ENCODE peak calls at places on chromosomes 3 and 15, in four cellular contexts. One of them, this sample, is unnamed.

GRCh38 chr15:60964527-60964926 is 264.6 kb downstream of the RORA start:
- DNase-seq in fibroblast of the aortic adventitia: no peak
- DNase-seq in A673: no peak
- DNase-seq in ovary: no peak
- DNase-seq in this sample: no peak

GRCh38 chr3:22960326-22960984 is 242.7 kb upstream of the UBE2E2 start:
- DNase-seq in ovary: peak
- DNase-seq in fibroblast of the aortic adventitia: peak
- DNase-seq in A673: peak
- DNase-seq in this sample: peak

GRCh38 chr15:44656241-44656640 is 7.2 kb downstream of the SPG11 start:
- DNase-seq in A673: no peak
- DNase-seq in ovary: no peak
- DNase-seq in fibroblast of the aortic adventitia: no peak
- DNase-seq in this sample: no peak

GRCh38 chr3:84904819-84905555 is 53.8 kb upstream of the CADM2 start:
- DNase-seq in ovary: no peak
- DNase-seq in fibroblast of the aortic adventitia: no peak
- DNase-seq in A673: no peak
- DNase-seq in this sample: no peak

GRCh38 chr3:67706934-67707333 is 52.5 kb upstream of the SUCLG2 start:
- DNase-seq in ovary: no peak
- DNase-seq in A673: no peak
- DNase-seq in fibroblast of the aortic adventitia: no peak
- DNase-seq in this sample: no peak

GRCh38 chr3:51581529-51581928 is 43.0 kb downstream of the RAD54L2 start:
- DNase-seq in fibroblast of the aortic adventitia: peak
- DNase-seq in ovary: no peak
- DNase-seq in A673: peak
- DNase-seq in this sample: peak

GRCh38 chr3:184133840-184134745 is 1.1 kb upstream of the EIF2B5 start:
- DNase-seq in A673: peak
- DNase-seq in fibroblast of the aortic adventitia: peak
- DNase-seq in ovary: peak
- DNase-seq in this sample: peak

GRCh38 chr3:105806361-105806760 is 62.5 kb downstream of the CBLB start:
- DNase-seq in A673: peak
- DNase-seq in ovary: no peak
- DNase-seq in fibroblast of the aortic adventitia: peak
- DNase-seq in this sample: peak

GRCh38 chr3:130779031-130779430 is 32.4 kb upstream of the PIK3R4 start:
- DNase-seq in A673: no peak
- DNase-seq in ovary: no peak
- DNase-seq in fibroblast of the aortic adventitia: no peak
- DNase-seq in this sample: no peak

GRCh38 chr3:142888099-142888483 is 792 bp downstream of the PCOLCE2 start:
- DNase-seq in ovary: no peak
- DNase-seq in fibroblast of the aortic adventitia: peak
- DNase-seq in A673: peak
- DNase-seq in this sample: peak

GRCh38 chr3:122184591-122184929 is 1.1 kb downstream of the CASR start:
- DNase-seq in A673: no peak
- DNase-seq in ovary: no peak
- DNase-seq in fibroblast of the aortic adventitia: no peak
- DNase-seq in this sample: no peak
- H3K4me3 ChIP-seq in A673: peak
- H3K4me3 ChIP-seq in ovary: no peak
- H3K4me3 ChIP-seq in fibroblast of the aortic adventitia: no peak
- H3K4me3 ChIP-seq in this sample: no peak

GRCh38 chr3:101781166-101781565 is 2.2 kb downstream of the NXPE3 start:
- DNase-seq in A673: peak
- DNase-seq in fibroblast of the aortic adventitia: peak
- DNase-seq in ovary: no peak
- DNase-seq in this sample: peak

GRCh38 chr3:101779808-101780366 is 876 bp downstream of the NXPE3 start:
- DNase-seq in A673: peak
- DNase-seq in ovary: peak
- DNase-seq in fibroblast of the aortic adventitia: peak
- DNase-seq in this sample: peak

GRCh38 chr3:101778385-101779046 is 495 bp upstream of the NXPE3 start:
- DNase-seq in fibroblast of the aortic adventitia: no peak
- DNase-seq in ovary: no peak
- DNase-seq in A673: no peak
- DNase-seq in this sample: no peak

GRCh38 chr3:101780661-101781060 is 1.6 kb downstream of the NXPE3 start:
- DNase-seq in ovary: peak
- DNase-seq in fibroblast of the aortic adventitia: peak
- DNase-seq in A673: peak
- DNase-seq in this sample: peak

GRCh38 chr3:101779047-101779807 is at the start of gene NXPE3:
- DNase-seq in A673: peak
- DNase-seq in fibroblast of the aortic adventitia: peak
- DNase-seq in ovary: peak
- DNase-seq in this sample: peak
- TF ChIP-seq CTCF in A673: no peak
- TF ChIP-seq CTCF in fibroblast of the aortic adventitia: no peak
- TF ChIP-seq CTCF in ovary: no peak
- TF ChIP-seq CTCF in this sample: no peak

GRCh38 chr15:80789296-80789695 is 10.1 kb downstream of the CEMIP start:
- DNase-seq in ovary: no peak
- DNase-seq in A673: no peak
- DNase-seq in fibroblast of the aortic adventitia: no peak
- DNase-seq in this sample: peak
- H3K4me3 ChIP-seq in ovary: no peak
- H3K4me3 ChIP-seq in A673: no peak
- H3K4me3 ChIP-seq in fibroblast of the aortic adventitia: no peak
- H3K4me3 ChIP-seq in this sample: no peak

GRCh38 chr15:93047621-93048425 is 41.2 kb downstream of the RGMA start:
- DNase-seq in fibroblast of the aortic adventitia: no peak
- DNase-seq in ovary: no peak
- DNase-seq in A673: no peak
- DNase-seq in this sample: no peak

GRCh38 chr15:93048759-93049161 is 40.3 kb downstream of the RGMA start:
- DNase-seq in A673: peak
- DNase-seq in ovary: no peak
- DNase-seq in fibroblast of the aortic adventitia: no peak
- DNase-seq in this sample: peak

GRCh38 chr15:93049914-93050534 is 39.0 kb downstream of the RGMA start:
- DNase-seq in A673: no peak
- DNase-seq in ovary: no peak
- DNase-seq in fibroblast of the aortic adventitia: no peak
- DNase-seq in this sample: no peak

GRCh38 chr15:93049233-93049632 is 39.8 kb downstream of the RGMA start:
- DNase-seq in ovary: no peak
- DNase-seq in A673: no peak
- DNase-seq in fibroblast of the aortic adventitia: no peak
- DNase-seq in this sample: no peak

GRCh38 chr15:93048426-93048721 is 40.6 kb downstream of the RGMA start:
- DNase-seq in fibroblast of the aortic adventitia: no peak
- DNase-seq in A673: no peak
- DNase-seq in ovary: no peak
- DNase-seq in this sample: no peak
- TF ChIP-seq CTCF in fibroblast of the aortic adventitia: no peak
- TF ChIP-seq CTCF in A673: no peak
- TF ChIP-seq CTCF in ovary: no peak
- TF ChIP-seq CTCF in this sample: no peak

DNA sequence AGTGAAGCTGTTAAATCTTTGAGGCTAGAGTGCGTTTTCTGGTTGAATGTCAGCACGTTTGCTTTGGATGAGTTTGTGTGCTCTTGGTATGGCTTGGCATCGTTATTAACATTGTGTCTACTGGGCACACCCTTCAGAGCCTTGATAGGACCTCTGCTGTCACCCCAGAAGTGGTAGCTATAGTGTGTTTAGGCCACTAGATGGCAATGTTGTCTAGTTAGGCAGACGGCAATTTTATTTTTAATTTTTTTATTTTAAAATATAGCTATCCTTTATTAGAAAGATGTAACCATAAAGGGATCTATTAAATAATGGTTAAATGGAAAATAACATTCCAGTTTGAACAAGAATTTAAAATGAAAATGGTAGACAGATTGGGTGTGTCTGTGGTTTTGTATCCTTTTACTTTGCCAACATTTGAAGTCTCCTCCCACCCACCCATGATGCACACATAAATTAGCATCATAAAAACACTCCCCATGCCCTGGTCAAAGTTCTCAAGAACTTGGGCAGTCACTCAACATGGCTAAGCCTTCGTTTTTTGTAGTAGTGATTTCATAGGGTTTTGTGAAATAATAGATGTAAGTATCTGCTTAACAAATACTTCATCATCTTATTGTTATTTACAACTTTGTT is 200.7 kb downstream of the KCNH8 start:
- DNase-seq in ovary: no peak
- DNase-seq in fibroblast of the aortic adventitia: peak
- DNase-seq in A673: peak
- DNase-seq in this sample: peak
- H3K4me3 ChIP-seq in ovary: no peak
- H3K4me3 ChIP-seq in fibroblast of the aortic adventitia: no peak
- H3K4me3 ChIP-seq in A673: no peak
- H3K4me3 ChIP-seq in this sample: no peak

DNA sequence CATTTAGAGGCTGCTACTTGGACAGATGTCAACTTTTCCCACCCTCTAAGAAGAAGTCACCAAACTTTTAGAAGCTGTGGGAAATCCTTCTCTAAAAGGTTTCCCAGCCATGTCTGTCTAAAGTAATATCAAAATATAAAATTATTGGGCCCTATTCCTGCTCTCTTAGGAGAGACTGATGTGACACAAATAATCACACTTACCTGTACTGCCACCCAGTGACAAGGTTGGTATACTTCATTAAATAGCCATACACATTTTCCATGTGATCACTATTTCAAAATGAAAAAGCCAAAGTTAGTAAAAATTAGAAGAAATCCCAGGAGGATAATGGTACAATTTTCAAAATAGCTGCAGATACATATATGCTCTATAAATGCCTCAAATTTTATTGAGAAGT is 12.6 kb downstream of the OSBPL11 start:
- DNase-seq in fibroblast of the aortic adventitia: peak
- DNase-seq in A673: peak
- DNase-seq in ovary: no peak
- DNase-seq in this sample: no peak
- TF ChIP-seq CTCF in fibroblast of the aortic adventitia: no peak
- TF ChIP-seq CTCF in A673: peak
- TF ChIP-seq CTCF in ovary: no peak
- TF ChIP-seq CTCF in this sample: no peak

GRCh38 chr15:87871738-87872315 is 384.7 kb downstream of the NTRK3 start:
- DNase-seq in A673: no peak
- DNase-seq in ovary: no peak
- DNase-seq in fibroblast of the aortic adventitia: peak
- DNase-seq in this sample: peak
- H3K4me3 ChIP-seq in A673: no peak
- H3K4me3 ChIP-seq in ovary: no peak
- H3K4me3 ChIP-seq in fibroblast of the aortic adventitia: no peak
- H3K4me3 ChIP-seq in this sample: no peak

DNA sequence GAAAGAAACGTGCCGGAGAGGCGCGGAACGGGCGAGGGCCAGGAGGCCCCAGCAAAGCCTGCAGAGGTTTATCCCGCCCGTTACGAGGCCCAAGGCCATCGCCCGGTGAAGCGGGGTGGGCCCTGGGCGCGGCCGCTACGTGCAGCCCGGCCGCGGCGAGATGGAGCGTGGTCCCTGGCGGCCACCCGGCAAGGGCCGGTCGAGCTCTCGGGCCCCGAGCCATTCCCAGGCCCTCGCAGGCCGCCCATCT is 1.1 kb downstream of the PKM start:
- DNase-seq in ovary: no peak
- DNase-seq in fibroblast of the aortic adventitia: no peak
- DNase-seq in A673: no peak
- DNase-seq in this sample: no peak
- TF ChIP-seq CTCF in ovary: no peak
- TF ChIP-seq CTCF in fibroblast of the aortic adventitia: no peak
- TF ChIP-seq CTCF in A673: no peak
- TF ChIP-seq CTCF in this sample: no peak

GRCh38 chr15:63372018-63372705 is 9.5 kb downstream of the CA12 start:
- DNase-seq in fibroblast of the aortic adventitia: peak
- DNase-seq in ovary: no peak
- DNase-seq in A673: peak
- DNase-seq in this sample: peak
- H3K4me3 ChIP-seq in fibroblast of the aortic adventitia: peak
- H3K4me3 ChIP-seq in ovary: no peak
- H3K4me3 ChIP-seq in A673: no peak
- H3K4me3 ChIP-seq in this sample: peak

GRCh38 chr3:188929138-188929537 is 242.6 kb upstream of the TPRG1 start:
- DNase-seq in A673: no peak
- DNase-seq in ovary: no peak
- DNase-seq in fibroblast of the aortic adventitia: no peak
- DNase-seq in this sample: no peak
- TF ChIP-seq CTCF in A673: no peak
- TF ChIP-seq CTCF in ovary: no peak
- TF ChIP-seq CTCF in fibroblast of the aortic adventitia: peak
- TF ChIP-seq CTCF in this sample: peak

This sample was measured in fibroblast of mammary gland.